ENCODE peak calls at places on chromosomes 2 and 18, in nine cellular contexts. S is BJ, D is stomach, P is bronchial epithelial cell, U is gastrocnemius medialis, T is psoas muscle, Z is upper lobe of left lung, W is mammary epithelial cell, E is prostate gland. A is an unnamed sample. For H3K27me3, the result is how much of the 10 kb centered on the place peaks cover.

GRCh38 chr2:150732064-150732463 is 244.6 kb upstream of the RND3 start:
- DNase-seq in S (peak), D (no peak), P (peak), U (no peak), T (no peak), Z (no peak), W (peak), E (no peak), A (no peak)

GRCh38 chr2:130765464-130765863 is 10.1 kb downstream of the AMER3 start:
- DNase-seq in S (no peak), D (no peak), P (no peak), U (no peak), T (no peak), Z (no peak), W (no peak), E (no peak), A (no peak)

GRCh38 chr18:45251236-45251635 is 364.0 kb upstream of the SLC14A2 start:
- DNase-seq in S (no peak), D (no peak), P (no peak), U (no peak), T (no peak), Z (no peak), W (no peak), E (no peak), A (no peak)

GRCh38 chr2:172107690-172108586 is 5.2 kb upstream of the DLX2 start:
- DNase-seq in S (no peak), D (no peak), P (no peak), U (no peak), T (no peak), Z (no peak), W (no peak), E (no peak), A (no peak)

GRCh38 chr2:2877427-2877826 is 500.2 kb downstream of the EIPR1 start:
- DNase-seq in S (no peak), D (no peak), P (no peak), U (no peak), T (no peak), Z (no peak), W (no peak), E (no peak), A (no peak)

GRCh38 chr2:217360781-217361485 is 501.1 kb upstream of the TNP1 start:
- DNase-seq in S (peak), D (no peak), P (no peak), U (peak), T (peak), Z (no peak), W (peak), E (peak), A (no peak)

GRCh38 chr18:69383191-69383590 is 17.5 kb upstream of the DOK6 start:
- DNase-seq in S (no peak), D (no peak), P (no peak), U (no peak), T (no peak), Z (no peak), W (no peak), E (no peak), A (no peak)

GRCh38 chr2:150234787-150235512 is 252.5 kb downstream of the RND3 start:
- DNase-seq in S (peak), D (no peak), P (no peak), U (no peak), T (no peak), Z (no peak), W (peak), E (no peak), A (no peak)

GRCh38 chr2:164523026-164523425 is 98.3 kb downstream of the GRB14 start:
- DNase-seq in S (peak), D (no peak), P (no peak), U (no peak), T (no peak), Z (no peak), W (no peak), E (no peak), A (no peak)

DNA sequence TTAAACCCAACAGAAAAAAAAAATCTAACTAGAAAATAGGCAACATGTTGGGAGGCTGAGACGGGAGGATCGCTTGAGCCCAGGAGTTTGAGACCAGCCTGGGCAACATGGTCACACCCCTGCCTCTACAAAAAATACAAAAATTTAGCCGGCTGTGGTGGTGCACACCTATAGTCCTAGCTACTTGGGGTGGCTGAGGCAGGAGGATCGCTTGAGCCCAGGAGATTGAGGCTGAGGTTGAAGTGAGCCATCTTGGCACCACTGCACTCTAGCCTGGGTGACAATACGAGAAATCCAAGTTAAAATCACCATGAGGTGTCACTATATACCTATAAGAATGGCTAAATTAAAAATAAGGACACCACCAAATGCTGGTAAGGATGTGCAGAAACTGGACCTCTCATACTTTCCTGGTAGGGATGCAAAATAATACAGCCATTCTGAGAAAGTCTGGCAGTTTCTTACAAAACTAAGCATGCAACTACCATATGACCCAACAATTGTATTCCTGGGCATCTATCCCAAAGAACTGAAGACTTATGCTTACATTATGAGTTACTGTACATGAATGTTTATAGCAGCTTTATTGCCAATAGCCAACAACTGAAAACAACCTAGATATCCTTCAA is 2.2 kb downstream of the SEPTIN10 start:
- DNase-seq in S (peak), D (no peak), P (peak), U (no peak), T (no peak), Z (no peak), W (peak), E (no peak), A (no peak)
- TF ChIP-seq CTCF in S (no peak), D (no peak), P (no peak), U (no peak), T (peak), Z (no peak), W (no peak), E (peak), A (no peak)

DNA sequence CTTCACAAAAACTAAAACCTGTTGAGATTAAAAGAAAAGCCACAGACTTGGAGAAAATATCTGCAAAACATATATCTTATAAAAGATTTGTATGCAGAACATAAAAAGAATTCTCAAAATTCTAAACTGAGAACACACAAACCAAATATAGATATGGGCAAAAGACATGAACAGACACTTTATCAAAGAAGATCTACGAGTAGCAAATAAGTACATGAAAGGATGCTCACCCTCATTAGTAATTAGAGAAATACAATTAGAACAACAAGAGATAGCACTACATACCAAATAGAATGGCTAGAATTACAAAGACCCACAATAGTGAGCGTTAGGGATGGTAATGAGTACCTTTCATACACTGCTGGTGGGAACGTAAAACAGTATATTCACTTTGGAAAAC is 63.9 kb upstream of the ZNF397 start:
- DNase-seq in S (no peak), D (no peak), P (no peak), U (no peak), T (no peak), Z (no peak), W (no peak), E (no peak), A (no peak)
- H3K27me3 ChIP-seq in S (under half), D (under half), P (under half), U (under half), T (under half), Z (under half), W (under half), E (under half), A (under half)

GRCh38 chr2:127675335-127676261 is at the start of gene LIMS2:
- DNase-seq in S (peak), D (peak), P (no peak), U (no peak), T (no peak), Z (peak), W (no peak), E (no peak), A (no peak)
- TF ChIP-seq CTCF in S (peak), D (no peak), P (no peak), U (no peak), T (peak), Z (no peak), W (no peak), E (no peak), A (no peak)

GRCh38 chr18:23534276-23534675 is 31.0 kb downstream of the RMC1 start:
- DNase-seq in S (no peak), D (no peak), P (no peak), U (no peak), T (no peak), Z (no peak), W (no peak), E (no peak), A (no peak)

GRCh38 chr18:23530195-23530594 is 26.9 kb downstream of the RMC1 start:
- DNase-seq in S (no peak), D (no peak), P (no peak), U (no peak), T (no peak), Z (no peak), W (no peak), E (no peak), A (no peak)

GRCh38 chr18:23529597-23529996 is 26.3 kb downstream of the RMC1 start:
- DNase-seq in S (no peak), D (no peak), P (peak), U (no peak), T (no peak), Z (no peak), W (peak), E (no peak), A (no peak)

GRCh38 chr18:23531912-23532311 is 28.6 kb downstream of the RMC1 start:
- DNase-seq in S (no peak), D (no peak), P (no peak), U (no peak), T (no peak), Z (no peak), W (no peak), E (no peak), A (no peak)

GRCh38 chr18:23532848-23533247 is 29.5 kb downstream of the RMC1 start:
- DNase-seq in S (no peak), D (no peak), P (no peak), U (no peak), T (no peak), Z (no peak), W (no peak), E (no peak), A (no peak)
- H3K27me3 ChIP-seq in S (under half), D (under half), P (under half), U (under half), T (under half), Z (under half), W (under half), E (under half), A (under half)

DNA sequence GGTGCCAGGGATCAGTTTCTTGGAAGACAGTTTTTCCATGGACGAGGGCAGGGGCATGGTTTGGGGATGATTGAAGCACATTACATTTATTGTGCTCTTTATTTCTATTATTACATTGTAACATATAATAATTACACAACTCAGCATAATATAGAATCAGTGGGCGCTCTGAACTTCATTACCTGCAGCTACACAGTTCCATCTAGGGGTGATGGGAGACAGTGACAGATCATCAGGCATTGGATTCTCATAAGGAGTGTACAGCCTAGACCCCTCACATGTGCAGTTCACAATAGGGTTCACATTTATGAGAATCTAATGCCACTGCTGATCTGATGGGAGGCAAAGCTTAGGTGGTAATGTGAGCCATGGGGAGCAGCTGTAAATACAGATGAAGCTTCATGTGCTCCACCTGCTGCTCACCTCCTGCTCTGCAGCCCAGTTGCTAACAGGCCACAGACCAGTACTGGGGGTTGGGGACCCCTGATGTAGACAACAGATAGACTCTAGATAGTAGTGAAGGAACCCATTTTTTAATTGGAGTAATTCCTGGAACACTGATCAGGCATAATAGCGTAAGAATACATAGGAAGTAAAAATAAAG is 41.5 kb upstream of the MC4R start:
- DNase-seq in S (no peak), D (no peak), P (peak), U (no peak), T (no peak), Z (peak), W (peak), E (no peak), A (no peak)
- TF ChIP-seq CTCF in S (peak), D (no peak), P (peak), U (no peak), T (no peak), Z (no peak), W (peak), E (no peak), A (no peak)

DNA sequence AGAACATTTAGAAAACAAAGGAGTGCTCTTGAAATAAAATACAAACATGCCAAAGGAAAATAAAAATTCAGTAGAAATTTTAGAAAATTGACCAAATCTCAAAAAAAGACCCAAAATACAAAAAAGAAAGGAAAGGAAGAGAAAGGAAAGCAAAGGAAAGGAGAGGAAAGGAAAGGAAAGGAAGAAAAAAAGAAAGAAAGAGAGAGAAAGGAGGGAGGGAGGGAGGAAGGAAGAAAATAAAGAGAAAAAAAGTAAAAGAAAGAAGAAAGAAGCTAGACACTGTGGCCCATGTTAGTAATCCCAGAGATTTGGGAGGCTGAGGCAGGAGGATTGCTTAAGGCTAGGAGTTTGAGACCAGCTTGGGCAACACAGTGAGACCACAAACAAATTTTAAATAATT is 500.1 kb upstream of the VRK2 start:
- DNase-seq in S (no peak), D (no peak), P (no peak), U (no peak), T (no peak), Z (no peak), W (no peak), E (no peak), A (no peak)
- H3K27me3 ChIP-seq in S (under half), D (under half), P (under half), U (under half), T (under half), Z (under half), W (under half), E (under half), A (under half)

GRCh38 chr2:122706757-122707223 is 951.3 kb downstream of the TSN start:
- DNase-seq in S (no peak), D (no peak), P (no peak), U (no peak), T (no peak), Z (no peak), W (peak), E (no peak), A (no peak)
- TF ChIP-seq CTCF in S (no peak), D (no peak), P (no peak), U (no peak), T (no peak), Z (no peak), W (no peak), E (no peak), A (no peak)

GRCh38 chr2:231919341-231920035 is 6.7 kb downstream of the NPPC start:
- DNase-seq in S (no peak), D (no peak), P (no peak), U (no peak), T (no peak), Z (no peak), W (no peak), E (no peak), A (no peak)

GRCh38 chr2:231922311-231922710 is 3.9 kb downstream of the NPPC start:
- DNase-seq in S (no peak), D (no peak), P (no peak), U (no peak), T (no peak), Z (no peak), W (no peak), E (no peak), A (no peak)

GRCh38 chr2:231918501-231919330 is 7.5 kb downstream of the NPPC start:
- DNase-seq in S (no peak), D (no peak), P (no peak), U (no peak), T (no peak), Z (no peak), W (no peak), E (no peak), A (no peak)

GRCh38 chr2:231920795-231921194 is 5.4 kb downstream of the NPPC start:
- DNase-seq in S (no peak), D (no peak), P (no peak), U (no peak), T (no peak), Z (no peak), W (no peak), E (no peak), A (no peak)

GRCh38 chr2:231920366-231920765 is 5.8 kb downstream of the NPPC start:
- DNase-seq in S (no peak), D (no peak), P (no peak), U (no peak), T (no peak), Z (no peak), W (no peak), E (no peak), A (no peak)
- H3K27me3 ChIP-seq in S (under half), D (under half), P (under half), U (under half), T (under half), Z (under half), W (under half), E (under half), A (under half)